ENCODE peak calls at places on chromosomes 13 and 19, in four cellular contexts. One of them, this sample, is unnamed.

GRCh38 chr13:63327584-63327983 is 1911.9 kb upstream of the PCDH20 start:
- DNase-seq in CD4-positive, alpha-beta memory T cell: no peak
- DNase-seq in hippocampal formation: no peak
- DNase-seq in LNCaP clone FGC: no peak
- DNase-seq in this sample: no peak

GRCh38 chr13:59746291-59746962 is 417.3 kb downstream of the DIAPH3 start:
- DNase-seq in CD4-positive, alpha-beta memory T cell: no peak
- DNase-seq in hippocampal formation: no peak
- DNase-seq in LNCaP clone FGC: no peak
- DNase-seq in this sample: no peak

GRCh38 chr19:39916851-39917396 is 17.5 kb downstream of the FCGBP start:
- DNase-seq in CD4-positive, alpha-beta memory T cell: no peak
- DNase-seq in hippocampal formation: no peak
- DNase-seq in LNCaP clone FGC: no peak
- DNase-seq in this sample: no peak

GRCh38 chr13:39516140-39516539 is 86.9 kb downstream of the LHFPL6 start:
- DNase-seq in CD4-positive, alpha-beta memory T cell: no peak
- DNase-seq in hippocampal formation: no peak
- DNase-seq in LNCaP clone FGC: no peak
- DNase-seq in this sample: no peak

GRCh38 chr19:18289471-18290066 is 8.1 kb upstream of the JUND start:
- DNase-seq in CD4-positive, alpha-beta memory T cell: no peak
- DNase-seq in hippocampal formation: no peak
- DNase-seq in LNCaP clone FGC: no peak
- DNase-seq in this sample: no peak

GRCh38 chr19:5642204-5642603 is 19.3 kb downstream of the SAFB start:
- DNase-seq in CD4-positive, alpha-beta memory T cell: no peak
- DNase-seq in hippocampal formation: no peak
- DNase-seq in LNCaP clone FGC: no peak
- DNase-seq in this sample: no peak

GRCh38 chr13:48249018-48249417 is 16.0 kb downstream of the ITM2B start:
- DNase-seq in CD4-positive, alpha-beta memory T cell: no peak
- DNase-seq in hippocampal formation: no peak
- DNase-seq in LNCaP clone FGC: no peak
- DNase-seq in this sample: no peak

GRCh38 chr19:52397310-52398090 is at the start of gene ZNF528:
- DNase-seq in CD4-positive, alpha-beta memory T cell: peak
- DNase-seq in hippocampal formation: peak
- DNase-seq in LNCaP clone FGC: peak
- DNase-seq in this sample: peak

GRCh38 chr13:110555601-110556223 is 5.8 kb downstream of the RAB20 start:
- DNase-seq in CD4-positive, alpha-beta memory T cell: no peak
- DNase-seq in hippocampal formation: no peak
- DNase-seq in LNCaP clone FGC: no peak
- DNase-seq in this sample: no peak

GRCh38 chr13:101917833-101918755 is 465.6 kb downstream of the ITGBL1 start:
- DNase-seq in CD4-positive, alpha-beta memory T cell: no peak
- DNase-seq in hippocampal formation: no peak
- DNase-seq in LNCaP clone FGC: no peak
- DNase-seq in this sample: no peak

GRCh38 chr13:68291595-68291994 is 1061.5 kb upstream of the PCDH9 start:
- DNase-seq in CD4-positive, alpha-beta memory T cell: no peak
- DNase-seq in hippocampal formation: no peak
- DNase-seq in LNCaP clone FGC: no peak
- DNase-seq in this sample: no peak

GRCh38 chr13:26965976-26966375 is 205.4 kb upstream of the GPR12 start:
- DNase-seq in CD4-positive, alpha-beta memory T cell: no peak
- DNase-seq in hippocampal formation: no peak
- DNase-seq in LNCaP clone FGC: no peak
- DNase-seq in this sample: no peak

GRCh38 chr13:101514695-101515275 is 62.3 kb downstream of the ITGBL1 start:
- DNase-seq in CD4-positive, alpha-beta memory T cell: peak
- DNase-seq in hippocampal formation: no peak
- DNase-seq in LNCaP clone FGC: peak
- DNase-seq in this sample: no peak

GRCh38 chr13:25112856-25113255 is 16.9 kb downstream of the PABPC3 start:
- DNase-seq in CD4-positive, alpha-beta memory T cell: no peak
- DNase-seq in hippocampal formation: no peak
- DNase-seq in LNCaP clone FGC: no peak
- DNase-seq in this sample: no peak

GRCh38 chr13:25744176-25744575 is 307.6 kb downstream of the SHISA2 start:
- DNase-seq in CD4-positive, alpha-beta memory T cell: no peak
- DNase-seq in hippocampal formation: no peak
- DNase-seq in LNCaP clone FGC: no peak
- DNase-seq in this sample: no peak

GRCh38 chr13:33289966-33290365 is 4.4 kb upstream of the STARD13 start:
- DNase-seq in CD4-positive, alpha-beta memory T cell: no peak
- DNase-seq in hippocampal formation: no peak
- DNase-seq in LNCaP clone FGC: no peak
- DNase-seq in this sample: no peak

GRCh38 chr13:45137501-45137880 is 17.2 kb downstream of the GTF2F2 start:
- DNase-seq in CD4-positive, alpha-beta memory T cell: no peak
- DNase-seq in hippocampal formation: no peak
- DNase-seq in LNCaP clone FGC: no peak
- DNase-seq in this sample: no peak

GRCh38 chr13:36872621-36873020 is 47.4 kb downstream of the SMAD9 start:
- DNase-seq in CD4-positive, alpha-beta memory T cell: no peak
- DNase-seq in hippocampal formation: peak
- DNase-seq in LNCaP clone FGC: no peak
- DNase-seq in this sample: no peak

GRCh38 chr19:56099638-56100539 is 21.2 kb downstream of the ZNF787 start:
- DNase-seq in CD4-positive, alpha-beta memory T cell: no peak
- DNase-seq in hippocampal formation: no peak
- DNase-seq in LNCaP clone FGC: no peak
- DNase-seq in this sample: no peak

GRCh38 chr19:46147791-46148288 is at the start of gene IGFL2:
- DNase-seq in CD4-positive, alpha-beta memory T cell: no peak
- DNase-seq in hippocampal formation: no peak
- DNase-seq in LNCaP clone FGC: no peak
- DNase-seq in this sample: no peak

GRCh38 chr13:30918662-30919405 is 12.8 kb downstream of the MEDAG start:
- DNase-seq in CD4-positive, alpha-beta memory T cell: no peak
- DNase-seq in hippocampal formation: no peak
- DNase-seq in LNCaP clone FGC: no peak
- DNase-seq in this sample: no peak

GRCh38 chr19:6739884-6740588 is 556 bp downstream of the TRIP10 start:
- DNase-seq in CD4-positive, alpha-beta memory T cell: no peak
- DNase-seq in hippocampal formation: no peak
- DNase-seq in LNCaP clone FGC: no peak
- DNase-seq in this sample: no peak

GRCh38 chr13:70668293-70668692 is 560.0 kb upstream of the KLHL1 start:
- DNase-seq in CD4-positive, alpha-beta memory T cell: no peak
- DNase-seq in hippocampal formation: no peak
- DNase-seq in LNCaP clone FGC: no peak
- DNase-seq in this sample: no peak

GRCh38 chr13:80339578-80339840 is 1.4 kb downstream of the SPRY2 start:
- DNase-seq in CD4-positive, alpha-beta memory T cell: no peak
- DNase-seq in hippocampal formation: no peak
- DNase-seq in LNCaP clone FGC: no peak
- DNase-seq in this sample: no peak

This sample was measured in T follicular helper cell.